ENCODE peak calls at places on chromosomes 13 and 19, in six cellular contexts. L is HL-60, U is thyroid gland, T is Calu3, W is gastrocnemius medialis, F is endothelial cell. Z is an unnamed sample.
A peak's percentile ranks its signal among the peaks of the same experiment; 100 is the strongest.

GRCh38 chr13:61880576-61881283 is 465.1 kb upstream of the PCDH20 start:
- DNase-seq in L (peak; percentile 54), U (peak; percentile 41), T (no peak), W (no peak), F (peak; percentile 24), Z (no peak)

GRCh38 chr19:40612831-40613668 is 11.9 kb downstream of the LTBP4 start:
- DNase-seq in L (no peak), U (peak; percentile 58), T (no peak), W (no peak), F (peak; percentile 77), Z (no peak)

GRCh38 chr13:22040810-22041364 is 370.0 kb downstream of the FGF9 start:
- DNase-seq in L (no peak), U (no peak), T (no peak), W (no peak), F (peak; percentile 33), Z (no peak)

GRCh38 chr13:111409413-111409812 is 89.0 kb downstream of the TEX29 start:
- DNase-seq in L (no peak), U (no peak), T (no peak), W (no peak), F (no peak), Z (no peak)

GRCh38 chr19:6092329-6093286 is 17.7 kb downstream of the RFX2 start:
- DNase-seq in L (no peak), U (peak; percentile 89), T (peak; percentile 81), W (peak; percentile 50), F (peak; percentile 25), Z (peak; percentile 57)

GRCh38 chr19:2047449-2048103 is 3.5 kb downstream of the MKNK2 start:
- DNase-seq in L (no peak), U (peak; percentile 53), T (peak; percentile 39), W (peak; percentile 64), F (no peak), Z (no peak)

GRCh38 chr19:13093407-13094284 is 9.0 kb downstream of the LYL1 start:
- DNase-seq in L (peak; percentile 88), U (peak; percentile 72), T (peak; percentile 71), W (peak; percentile 60), F (peak; percentile 83), Z (peak; percentile 81)

GRCh38 chr13:41428155-41428554 is 29.2 kb upstream of the RGCC start:
- DNase-seq in L (no peak), U (no peak), T (no peak), W (no peak), F (peak; percentile 16), Z (no peak)

GRCh38 chr13:27970382-27971235 is 1.5 kb upstream of the CDX2 start:
- DNase-seq in L (no peak), U (no peak), T (no peak), W (no peak), F (no peak), Z (no peak)

DNA sequence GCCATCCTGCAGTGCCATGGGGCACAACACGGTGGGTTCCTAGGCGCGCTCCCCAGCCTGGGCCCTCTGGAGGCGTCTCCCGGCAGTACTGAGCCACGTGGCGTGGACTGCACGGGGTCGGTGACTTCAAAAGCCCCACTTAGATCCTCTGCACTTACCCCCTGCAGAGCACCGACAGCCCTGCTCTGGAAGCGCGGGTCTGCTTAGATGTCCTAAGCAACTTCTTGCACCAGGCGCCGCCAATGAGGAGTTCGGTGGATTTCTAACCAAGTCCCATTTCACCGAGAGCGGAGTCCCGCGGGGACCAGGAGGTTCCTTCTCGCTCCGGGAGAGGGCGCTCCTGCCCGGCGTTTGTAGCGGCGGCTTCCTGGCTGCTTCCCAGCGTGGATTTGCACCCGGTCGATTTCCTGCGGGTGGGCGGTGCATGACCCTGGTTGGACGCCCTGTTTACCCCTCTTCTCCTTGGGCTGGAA is 25.2 kb upstream of the ZNF845 start:
- DNase-seq in L (no peak), U (peak; percentile 44), T (no peak), W (no peak), F (peak; percentile 56), Z (peak; percentile 26)
- TF ChIP-seq CTCF in L (no peak), U (peak; percentile 31), T (no peak), W (peak; percentile 25), F (no peak), Z (peak; percentile 76)

GRCh38 chr19:28494466-28494865 is 718.5 kb downstream of the UQCRFS1 start:
- DNase-seq in L (no peak), U (no peak), T (no peak), W (no peak), F (no peak), Z (peak; percentile 5)
- TF ChIP-seq CTCF in L (no peak), U (no peak), T (no peak), W (no peak), F (no peak), Z (no peak)

DNA sequence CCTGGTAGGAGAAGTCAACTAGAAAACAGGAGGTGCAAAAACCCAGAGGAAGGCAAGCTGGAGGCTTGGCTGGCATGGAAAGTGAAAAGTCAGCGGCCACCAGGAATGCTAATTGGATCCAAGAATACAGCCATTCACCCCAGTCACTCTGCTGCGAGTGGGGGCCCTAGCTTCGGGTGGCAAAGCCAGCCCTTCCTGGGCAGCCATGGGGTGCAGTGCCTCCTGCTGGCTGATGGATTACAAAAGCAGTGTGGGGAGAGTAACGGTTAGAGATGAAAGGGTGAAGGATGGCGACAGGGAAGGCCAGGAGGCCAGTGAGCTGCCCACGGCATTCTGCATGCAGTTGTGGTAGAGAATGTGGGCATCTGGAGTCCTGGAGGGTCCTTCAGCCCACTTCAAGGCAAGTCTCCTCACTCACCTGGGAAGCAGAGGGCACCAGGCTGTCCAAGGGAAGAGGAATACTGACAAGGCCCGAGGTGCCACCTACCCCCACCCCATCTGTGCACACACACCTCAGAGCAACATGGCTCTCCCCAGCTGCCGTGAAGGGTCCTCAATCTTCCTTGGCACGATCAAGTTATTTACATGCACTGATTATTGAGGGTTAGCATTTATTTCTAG is 20.3 kb upstream of the EPHX3 start:
- DNase-seq in L (peak; percentile 12), U (no peak), T (no peak), W (no peak), F (peak; percentile 32), Z (peak; percentile 26)
- TF ChIP-seq CTCF in L (no peak), U (no peak), T (no peak), W (peak; percentile 52), F (peak; percentile 23), Z (peak; percentile 45)

GRCh38 chr13:101594936-101595335 is 142.5 kb downstream of the ITGBL1 start:
- DNase-seq in L (no peak), U (no peak), T (no peak), W (no peak), F (no peak), Z (no peak)

GRCh38 chr13:101590479-101590878 is 138.0 kb downstream of the ITGBL1 start:
- DNase-seq in L (no peak), U (no peak), T (no peak), W (no peak), F (no peak), Z (no peak)
- TF ChIP-seq CTCF in L (no peak), U (no peak), T (no peak), W (no peak), F (no peak), Z (no peak)

DNA sequence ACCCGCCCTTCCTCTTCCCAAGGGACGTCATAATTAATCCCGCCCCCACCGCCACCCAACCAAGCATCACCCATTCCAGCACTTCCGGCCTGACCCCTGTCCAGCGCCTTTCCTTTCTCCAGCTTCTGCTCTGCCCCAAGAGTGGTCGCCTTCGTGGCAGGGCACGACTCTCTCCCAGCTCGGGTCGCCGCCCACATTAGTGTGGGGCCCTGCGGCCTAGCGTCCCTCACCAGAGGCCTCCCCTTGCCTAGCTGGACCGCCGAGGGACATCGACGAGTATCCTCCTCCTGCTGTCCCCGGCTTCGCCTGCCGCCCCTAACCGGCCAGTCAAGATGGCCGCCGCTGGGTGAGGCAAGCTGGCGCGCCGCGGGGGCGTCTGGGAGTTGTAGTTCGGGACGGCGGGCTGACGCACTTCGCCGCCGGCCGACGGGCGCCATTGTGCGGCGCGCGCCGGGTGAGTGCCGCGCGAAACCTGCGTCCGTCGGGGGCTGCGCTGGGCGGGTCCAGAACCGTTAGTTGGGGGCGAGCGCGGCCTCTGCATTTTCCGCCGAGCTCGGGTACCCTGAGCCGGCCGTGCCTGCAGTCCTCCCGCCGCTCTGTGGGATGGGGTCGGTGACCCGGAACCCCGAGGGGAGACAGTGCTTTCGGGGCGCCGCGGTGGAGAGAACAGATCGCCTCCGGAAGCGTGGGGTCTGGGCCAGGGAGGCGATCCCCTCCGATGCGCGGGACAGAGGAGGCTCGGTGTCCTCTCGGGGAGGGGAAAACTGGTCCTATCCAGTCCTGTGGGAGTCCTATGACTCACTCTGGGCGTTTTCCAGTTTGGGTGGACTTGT is at the start of gene ZNF274:
- DNase-seq in L (peak; percentile 94), U (peak; percentile 93), T (peak; percentile 98), W (peak; percentile 84), F (peak; percentile 95), Z (peak; percentile 90)
- TF ChIP-seq CTCF in L (no peak), U (no peak), T (no peak), W (no peak), F (no peak), Z (no peak)